ENCODE peak calls at places on chromosomes 3 and 15, in seven cellular contexts. One of them, this sample, is unnamed.

GRCh38 chr3:139310474-139310933 is 33.3 kb upstream of the MRPS22 start:
- DNase-seq in GM03348: peak
- DNase-seq in stimulated activated CD8-positive, alpha-beta memory T cell treated with anti-CD3 and anti-CD28 coated beads, Interleukin-4, amount 100 ng/mL, for 24 hours: no peak
- DNase-seq in activated T-cell treated with anti-CD3 and anti-CD28 coated beads, Interleukin-2, amount 50 U/mL, for 24 hours: no peak
- DNase-seq in iPS-NIHi11: no peak
- DNase-seq in head of caudate nucleus: no peak
- DNase-seq in WERI-Rb-1: no peak
- DNase-seq in this sample: no peak

GRCh38 chr15:67063689-67064606 is 1.5 kb upstream of the SMAD3 start:
- DNase-seq in iPS-NIHi11: peak
- DNase-seq in activated T-cell treated with anti-CD3 and anti-CD28 coated beads, Interleukin-2, amount 50 U/mL, for 24 hours: no peak
- DNase-seq in head of caudate nucleus: peak
- DNase-seq in WERI-Rb-1: no peak
- DNase-seq in GM03348: no peak
- DNase-seq in stimulated activated CD8-positive, alpha-beta memory T cell treated with anti-CD3 and anti-CD28 coated beads, Interleukin-4, amount 100 ng/mL, for 24 hours: no peak
- DNase-seq in this sample: no peak

GRCh38 chr3:18445421-18446066 is 20.4 kb upstream of the SATB1 start:
- DNase-seq in WERI-Rb-1: peak
- DNase-seq in head of caudate nucleus: no peak
- DNase-seq in activated T-cell treated with anti-CD3 and anti-CD28 coated beads, Interleukin-2, amount 50 U/mL, for 24 hours: peak
- DNase-seq in iPS-NIHi11: no peak
- DNase-seq in stimulated activated CD8-positive, alpha-beta memory T cell treated with anti-CD3 and anti-CD28 coated beads, Interleukin-4, amount 100 ng/mL, for 24 hours: peak
- DNase-seq in GM03348: peak
- DNase-seq in this sample: no peak

GRCh38 chr15:27956285-27956684 is 142.8 kb downstream of the OCA2 start:
- DNase-seq in head of caudate nucleus: no peak
- DNase-seq in stimulated activated CD8-positive, alpha-beta memory T cell treated with anti-CD3 and anti-CD28 coated beads, Interleukin-4, amount 100 ng/mL, for 24 hours: no peak
- DNase-seq in WERI-Rb-1: peak
- DNase-seq in iPS-NIHi11: peak
- DNase-seq in activated T-cell treated with anti-CD3 and anti-CD28 coated beads, Interleukin-2, amount 50 U/mL, for 24 hours: no peak
- DNase-seq in GM03348: no peak
- DNase-seq in this sample: no peak

GRCh38 chr3:183116051-183116614 is 16.8 kb upstream of the MCCC1 start:
- DNase-seq in activated T-cell treated with anti-CD3 and anti-CD28 coated beads, Interleukin-2, amount 50 U/mL, for 24 hours: peak
- DNase-seq in WERI-Rb-1: peak
- DNase-seq in GM03348: no peak
- DNase-seq in head of caudate nucleus: peak
- DNase-seq in iPS-NIHi11: peak
- DNase-seq in stimulated activated CD8-positive, alpha-beta memory T cell treated with anti-CD3 and anti-CD28 coated beads, Interleukin-4, amount 100 ng/mL, for 24 hours: peak
- DNase-seq in this sample: peak

GRCh38 chr15:69568621-69569020 is 116.0 kb downstream of the RPLP1 start:
- DNase-seq in GM03348: peak
- DNase-seq in activated T-cell treated with anti-CD3 and anti-CD28 coated beads, Interleukin-2, amount 50 U/mL, for 24 hours: no peak
- DNase-seq in head of caudate nucleus: no peak
- DNase-seq in iPS-NIHi11: no peak
- DNase-seq in WERI-Rb-1: no peak
- DNase-seq in stimulated activated CD8-positive, alpha-beta memory T cell treated with anti-CD3 and anti-CD28 coated beads, Interleukin-4, amount 100 ng/mL, for 24 hours: no peak
- DNase-seq in this sample: no peak

GRCh38 chr3:23203651-23204111 is 554 bp downstream of the UBE2E2 start:
- DNase-seq in stimulated activated CD8-positive, alpha-beta memory T cell treated with anti-CD3 and anti-CD28 coated beads, Interleukin-4, amount 100 ng/mL, for 24 hours: no peak
- DNase-seq in head of caudate nucleus: peak
- DNase-seq in iPS-NIHi11: peak
- DNase-seq in GM03348: peak
- DNase-seq in WERI-Rb-1: peak
- DNase-seq in activated T-cell treated with anti-CD3 and anti-CD28 coated beads, Interleukin-2, amount 50 U/mL, for 24 hours: peak
- DNase-seq in this sample: peak

GRCh38 chr15:68821898-68822380 is 1.2 kb upstream of the ANP32A start:
- DNase-seq in WERI-Rb-1: no peak
- DNase-seq in stimulated activated CD8-positive, alpha-beta memory T cell treated with anti-CD3 and anti-CD28 coated beads, Interleukin-4, amount 100 ng/mL, for 24 hours: no peak
- DNase-seq in head of caudate nucleus: no peak
- DNase-seq in activated T-cell treated with anti-CD3 and anti-CD28 coated beads, Interleukin-2, amount 50 U/mL, for 24 hours: peak
- DNase-seq in iPS-NIHi11: no peak
- DNase-seq in GM03348: no peak
- DNase-seq in this sample: no peak

GRCh38 chr3:182765287-182765686 is 28.0 kb upstream of the ATP11B start:
- DNase-seq in WERI-Rb-1: no peak
- DNase-seq in stimulated activated CD8-positive, alpha-beta memory T cell treated with anti-CD3 and anti-CD28 coated beads, Interleukin-4, amount 100 ng/mL, for 24 hours: no peak
- DNase-seq in iPS-NIHi11: no peak
- DNase-seq in activated T-cell treated with anti-CD3 and anti-CD28 coated beads, Interleukin-2, amount 50 U/mL, for 24 hours: no peak
- DNase-seq in GM03348: no peak
- DNase-seq in head of caudate nucleus: no peak
- DNase-seq in this sample: no peak

GRCh38 chr3:73580343-73580742 is 44.4 kb downstream of the PDZRN3 start:
- DNase-seq in stimulated activated CD8-positive, alpha-beta memory T cell treated with anti-CD3 and anti-CD28 coated beads, Interleukin-4, amount 100 ng/mL, for 24 hours: no peak
- DNase-seq in iPS-NIHi11: no peak
- DNase-seq in GM03348: peak
- DNase-seq in activated T-cell treated with anti-CD3 and anti-CD28 coated beads, Interleukin-2, amount 50 U/mL, for 24 hours: no peak
- DNase-seq in WERI-Rb-1: no peak
- DNase-seq in head of caudate nucleus: no peak
- DNase-seq in this sample: no peak

GRCh38 chr3:160196511-160197104 is 28.6 kb upstream of the C3orf80 start:
- DNase-seq in WERI-Rb-1: no peak
- DNase-seq in head of caudate nucleus: no peak
- DNase-seq in iPS-NIHi11: no peak
- DNase-seq in GM03348: no peak
- DNase-seq in stimulated activated CD8-positive, alpha-beta memory T cell treated with anti-CD3 and anti-CD28 coated beads, Interleukin-4, amount 100 ng/mL, for 24 hours: no peak
- DNase-seq in activated T-cell treated with anti-CD3 and anti-CD28 coated beads, Interleukin-2, amount 50 U/mL, for 24 hours: no peak
- DNase-seq in this sample: no peak

GRCh38 chr3:42101048-42101447 is 9.9 kb downstream of the TRAK1 start:
- DNase-seq in activated T-cell treated with anti-CD3 and anti-CD28 coated beads, Interleukin-2, amount 50 U/mL, for 24 hours: no peak
- DNase-seq in iPS-NIHi11: no peak
- DNase-seq in GM03348: peak
- DNase-seq in WERI-Rb-1: no peak
- DNase-seq in stimulated activated CD8-positive, alpha-beta memory T cell treated with anti-CD3 and anti-CD28 coated beads, Interleukin-4, amount 100 ng/mL, for 24 hours: no peak
- DNase-seq in head of caudate nucleus: no peak
- DNase-seq in this sample: no peak

GRCh38 chr15:95931619-95932018 is 398.9 kb upstream of the NR2F2 start:
- DNase-seq in iPS-NIHi11: no peak
- DNase-seq in head of caudate nucleus: no peak
- DNase-seq in activated T-cell treated with anti-CD3 and anti-CD28 coated beads, Interleukin-2, amount 50 U/mL, for 24 hours: no peak
- DNase-seq in WERI-Rb-1: no peak
- DNase-seq in GM03348: no peak
- DNase-seq in stimulated activated CD8-positive, alpha-beta memory T cell treated with anti-CD3 and anti-CD28 coated beads, Interleukin-4, amount 100 ng/mL, for 24 hours: no peak
- DNase-seq in this sample: no peak

GRCh38 chr3:187709155-187709554 is 6.8 kb upstream of the RTP2 start:
- DNase-seq in WERI-Rb-1: peak
- DNase-seq in head of caudate nucleus: no peak
- DNase-seq in GM03348: no peak
- DNase-seq in iPS-NIHi11: peak
- DNase-seq in activated T-cell treated with anti-CD3 and anti-CD28 coated beads, Interleukin-2, amount 50 U/mL, for 24 hours: no peak
- DNase-seq in stimulated activated CD8-positive, alpha-beta memory T cell treated with anti-CD3 and anti-CD28 coated beads, Interleukin-4, amount 100 ng/mL, for 24 hours: no peak
- DNase-seq in this sample: no peak

GRCh38 chr15:51874751-51875644 is 45.5 kb downstream of the TMOD3 start:
- DNase-seq in iPS-NIHi11: no peak
- DNase-seq in activated T-cell treated with anti-CD3 and anti-CD28 coated beads, Interleukin-2, amount 50 U/mL, for 24 hours: no peak
- DNase-seq in stimulated activated CD8-positive, alpha-beta memory T cell treated with anti-CD3 and anti-CD28 coated beads, Interleukin-4, amount 100 ng/mL, for 24 hours: no peak
- DNase-seq in GM03348: peak
- DNase-seq in head of caudate nucleus: no peak
- DNase-seq in WERI-Rb-1: no peak
- DNase-seq in this sample: no peak

GRCh38 chr15:76345880-76346665 is 9.5 kb downstream of the ISL2 start:
- DNase-seq in GM03348: peak
- DNase-seq in stimulated activated CD8-positive, alpha-beta memory T cell treated with anti-CD3 and anti-CD28 coated beads, Interleukin-4, amount 100 ng/mL, for 24 hours: no peak
- DNase-seq in WERI-Rb-1: peak
- DNase-seq in iPS-NIHi11: peak
- DNase-seq in activated T-cell treated with anti-CD3 and anti-CD28 coated beads, Interleukin-2, amount 50 U/mL, for 24 hours: peak
- DNase-seq in head of caudate nucleus: no peak
- DNase-seq in this sample: peak

GRCh38 chr15:59236394-59236793 is 29.8 kb downstream of the LDHAL6B start:
- DNase-seq in GM03348: no peak
- DNase-seq in stimulated activated CD8-positive, alpha-beta memory T cell treated with anti-CD3 and anti-CD28 coated beads, Interleukin-4, amount 100 ng/mL, for 24 hours: no peak
- DNase-seq in WERI-Rb-1: no peak
- DNase-seq in head of caudate nucleus: no peak
- DNase-seq in iPS-NIHi11: no peak
- DNase-seq in activated T-cell treated with anti-CD3 and anti-CD28 coated beads, Interleukin-2, amount 50 U/mL, for 24 hours: no peak
- DNase-seq in this sample: no peak

GRCh38 chr3:145125307-145125706 is 1035.7 kb downstream of the PLOD2 start:
- DNase-seq in stimulated activated CD8-positive, alpha-beta memory T cell treated with anti-CD3 and anti-CD28 coated beads, Interleukin-4, amount 100 ng/mL, for 24 hours: no peak
- DNase-seq in GM03348: no peak
- DNase-seq in iPS-NIHi11: no peak
- DNase-seq in activated T-cell treated with anti-CD3 and anti-CD28 coated beads, Interleukin-2, amount 50 U/mL, for 24 hours: no peak
- DNase-seq in WERI-Rb-1: no peak
- DNase-seq in head of caudate nucleus: no peak
- DNase-seq in this sample: no peak

GRCh38 chr3:186882881-186883685 is 40.6 kb downstream of the ADIPOQ start:
- DNase-seq in GM03348: peak
- DNase-seq in head of caudate nucleus: no peak
- DNase-seq in WERI-Rb-1: no peak
- DNase-seq in activated T-cell treated with anti-CD3 and anti-CD28 coated beads, Interleukin-2, amount 50 U/mL, for 24 hours: peak
- DNase-seq in iPS-NIHi11: no peak
- DNase-seq in stimulated activated CD8-positive, alpha-beta memory T cell treated with anti-CD3 and anti-CD28 coated beads, Interleukin-4, amount 100 ng/mL, for 24 hours: peak
- DNase-seq in this sample: no peak

GRCh38 chr15:35757790-35758189 is 211.8 kb upstream of the DPH6 start:
- DNase-seq in WERI-Rb-1: no peak
- DNase-seq in GM03348: no peak
- DNase-seq in head of caudate nucleus: no peak
- DNase-seq in stimulated activated CD8-positive, alpha-beta memory T cell treated with anti-CD3 and anti-CD28 coated beads, Interleukin-4, amount 100 ng/mL, for 24 hours: no peak
- DNase-seq in activated T-cell treated with anti-CD3 and anti-CD28 coated beads, Interleukin-2, amount 50 U/mL, for 24 hours: no peak
- DNase-seq in iPS-NIHi11: no peak
- DNase-seq in this sample: no peak

GRCh38 chr15:60933914-60934885 is 294.9 kb downstream of the RORA start:
- DNase-seq in WERI-Rb-1: peak
- DNase-seq in head of caudate nucleus: no peak
- DNase-seq in iPS-NIHi11: no peak
- DNase-seq in stimulated activated CD8-positive, alpha-beta memory T cell treated with anti-CD3 and anti-CD28 coated beads, Interleukin-4, amount 100 ng/mL, for 24 hours: no peak
- DNase-seq in GM03348: no peak
- DNase-seq in activated T-cell treated with anti-CD3 and anti-CD28 coated beads, Interleukin-2, amount 50 U/mL, for 24 hours: no peak
- DNase-seq in this sample: no peak

GRCh38 chr15:78024141-78024567 is 53.4 kb downstream of the TBC1D2B start:
- DNase-seq in stimulated activated CD8-positive, alpha-beta memory T cell treated with anti-CD3 and anti-CD28 coated beads, Interleukin-4, amount 100 ng/mL, for 24 hours: no peak
- DNase-seq in head of caudate nucleus: no peak
- DNase-seq in GM03348: peak
- DNase-seq in WERI-Rb-1: no peak
- DNase-seq in iPS-NIHi11: no peak
- DNase-seq in activated T-cell treated with anti-CD3 and anti-CD28 coated beads, Interleukin-2, amount 50 U/mL, for 24 hours: no peak
- DNase-seq in this sample: no peak

GRCh38 chr3:102122527-102122926 is 273.2 kb downstream of the NFKBIZ start:
- DNase-seq in iPS-NIHi11: no peak
- DNase-seq in head of caudate nucleus: no peak
- DNase-seq in stimulated activated CD8-positive, alpha-beta memory T cell treated with anti-CD3 and anti-CD28 coated beads, Interleukin-4, amount 100 ng/mL, for 24 hours: no peak
- DNase-seq in activated T-cell treated with anti-CD3 and anti-CD28 coated beads, Interleukin-2, amount 50 U/mL, for 24 hours: no peak
- DNase-seq in GM03348: no peak
- DNase-seq in WERI-Rb-1: no peak
- DNase-seq in this sample: no peak

GRCh38 chr3:174815750-174816149 is 43.4 kb upstream of the NAALADL2 start:
- DNase-seq in GM03348: no peak
- DNase-seq in WERI-Rb-1: no peak
- DNase-seq in iPS-NIHi11: no peak
- DNase-seq in activated T-cell treated with anti-CD3 and anti-CD28 coated beads, Interleukin-2, amount 50 U/mL, for 24 hours: no peak
- DNase-seq in stimulated activated CD8-positive, alpha-beta memory T cell treated with anti-CD3 and anti-CD28 coated beads, Interleukin-4, amount 100 ng/mL, for 24 hours: no peak
- DNase-seq in head of caudate nucleus: no peak
- DNase-seq in this sample: no peak

GRCh38 chr3:31962801-31963205 is 18.3 kb downstream of the OSBPL10 start:
- DNase-seq in GM03348: no peak
- DNase-seq in stimulated activated CD8-positive, alpha-beta memory T cell treated with anti-CD3 and anti-CD28 coated beads, Interleukin-4, amount 100 ng/mL, for 24 hours: no peak
- DNase-seq in head of caudate nucleus: no peak
- DNase-seq in activated T-cell treated with anti-CD3 and anti-CD28 coated beads, Interleukin-2, amount 50 U/mL, for 24 hours: no peak
- DNase-seq in WERI-Rb-1: no peak
- DNase-seq in iPS-NIHi11: no peak
- DNase-seq in this sample: no peak

GRCh38 chr3:126083511-126083912 is 412 bp downstream of the SLC41A3 start:
- DNase-seq in GM03348: peak
- DNase-seq in iPS-NIHi11: peak
- DNase-seq in activated T-cell treated with anti-CD3 and anti-CD28 coated beads, Interleukin-2, amount 50 U/mL, for 24 hours: no peak
- DNase-seq in WERI-Rb-1: peak
- DNase-seq in stimulated activated CD8-positive, alpha-beta memory T cell treated with anti-CD3 and anti-CD28 coated beads, Interleukin-4, amount 100 ng/mL, for 24 hours: no peak
- DNase-seq in head of caudate nucleus: peak
- DNase-seq in this sample: peak